ENCODE peak calls at places on chromosomes 2 and 18, in six cellular contexts. U is prostate gland, J is fibroblast of pulmonary artery, A is MV-4-11, C is left cardiac atrium, T is RCC 7860. P is an unnamed sample.

GRCh38 chr2:127778447-127778846 is 32.5 kb downstream of the WDR33 start:
- DNase-seq in J (no peak), C (no peak), T (no peak), A (no peak), U (no peak), P (no peak)

GRCh38 chr2:65017335-65017734 is 28.1 kb downstream of the SLC1A4 start:
- DNase-seq in J (no peak), T (no peak), C (no peak), U (peak; percentile 26), A (peak; percentile 91), P (no peak)

GRCh38 chr2:73837847-73838585 is 9.3 kb downstream of the STAMBP start:
- DNase-seq in A (peak; percentile 80), U (no peak), T (no peak), C (no peak), J (no peak), P (no peak)

GRCh38 chr2:241813080-241813805 is 4.2 kb downstream of the NEU4 start:
- DNase-seq in U (no peak), J (no peak), T (no peak), A (no peak), C (peak; percentile 23), P (no peak)

GRCh38 chr2:20443276-20443920 is 3.5 kb upstream of the RHOB start:
- DNase-seq in U (no peak), C (no peak), T (peak; percentile 93), J (peak; percentile 74), A (peak; percentile 40), P (no peak)

GRCh38 chr18:6751207-6751606 is 21.7 kb downstream of the ARHGAP28 start:
- DNase-seq in T (no peak), A (no peak), C (no peak), J (no peak), U (no peak), P (no peak)

GRCh38 chr18:53796042-53796729 is 428.3 kb downstream of the MBD2 start:
- DNase-seq in T (peak; percentile 78), C (no peak), A (peak; percentile 85), J (peak; percentile 92), U (no peak), P (peak; percentile 54)

GRCh38 chr2:86789687-86790133 is 1.0 kb downstream of the CD8A start:
- DNase-seq in C (no peak), J (no peak), A (no peak), U (no peak), T (no peak), P (no peak)

GRCh38 chr2:163667064-163667887 is 68.5 kb downstream of the FIGN start:
- DNase-seq in A (no peak), C (no peak), U (no peak), T (peak; percentile 93), J (peak; percentile 98), P (peak; percentile 63)

GRCh38 chr18:78499586-78499985 is 480.0 kb upstream of the SALL3 start:
- DNase-seq in T (no peak), U (no peak), J (no peak), A (no peak), C (no peak), P (no peak)

GRCh38 chr18:38033282-38033681 is 467.7 kb upstream of the CELF4 start:
- DNase-seq in T (peak; percentile 35), C (no peak), A (no peak), U (no peak), J (no peak), P (no peak)

GRCh38 chr18:39406941-39407340 is 1841.3 kb upstream of the CELF4 start:
- DNase-seq in A (no peak), U (peak; percentile 27), C (no peak), J (no peak), T (no peak), P (no peak)

GRCh38 chr18:59300676-59301285 is 17.7 kb downstream of the CPLX4 start:
- DNase-seq in T (peak; percentile 34), C (no peak), A (no peak), U (no peak), J (no peak), P (no peak)

GRCh38 chr2:60634443-60634842 is 81.0 kb upstream of the BCL11A start:
- DNase-seq in J (peak; percentile 6), C (no peak), A (no peak), U (no peak), T (no peak), P (no peak)

GRCh38 chr2:165725421-165725820 is 68.6 kb downstream of the GALNT3 start:
- DNase-seq in U (no peak), T (peak; percentile 67), J (peak; percentile 60), A (no peak), C (no peak), P (no peak)

GRCh38 chr2:19361325-19361990 is 3.0 kb upstream of the OSR1 start:
- DNase-seq in A (no peak), J (no peak), U (no peak), C (peak; percentile 58), T (no peak), P (no peak)

GRCh38 chr18:23992119-23992940 is 22.2 kb upstream of the TTC39C start:
- DNase-seq in T (no peak), J (no peak), U (peak; percentile 51), C (peak; percentile 40), A (no peak), P (no peak)

GRCh38 chr2:182784777-182785176 is 68.7 kb downstream of the DNAJC10 start:
- DNase-seq in T (peak; percentile 22), C (no peak), J (peak; percentile 63), U (no peak), A (no peak), P (no peak)

GRCh38 chr2:105732096-105732495 is 12.6 kb upstream of the NCK2 start:
- DNase-seq in A (peak; percentile 76), C (no peak), U (no peak), T (no peak), J (peak; percentile 75), P (no peak)

GRCh38 chr2:234271342-234271741 is 220.8 kb downstream of the SPP2 start:
- DNase-seq in T (no peak), J (no peak), U (no peak), A (no peak), C (no peak), P (no peak)

GRCh38 chr2:216348909-216349308 is 23.4 kb downstream of the MARCHF4 start:
- DNase-seq in T (peak; percentile 62), J (peak; percentile 60), A (no peak), U (no peak), C (no peak), P (no peak)

GRCh38 chr2:239801404-239802100 is 223.6 kb downstream of the NDUFA10 start:
- DNase-seq in C (no peak), U (no peak), J (no peak), T (no peak), A (no peak), P (no peak)

GRCh38 chr2:129458006-129458405 is 521.5 kb upstream of the RAB6C start:
- DNase-seq in A (no peak), U (no peak), T (no peak), C (no peak), J (no peak), P (no peak)

GRCh38 chr18:76886112-76886511 is 63.8 kb downstream of the ZNF236 start:
- DNase-seq in T (no peak), C (no peak), U (no peak), A (no peak), J (no peak), P (no peak)

GRCh38 chr2:173934895-173935294 is 30.3 kb downstream of the SP3 start:
- DNase-seq in U (no peak), J (no peak), C (no peak), T (no peak), A (no peak), P (no peak)

GRCh38 chr2:117631141-117631540 is 183.3 kb upstream of the DDX18 start:
- DNase-seq in T (no peak), U (no peak), J (no peak), A (no peak), C (no peak), P (no peak)

GRCh38 chr2:1847846-1848598 is 103.7 kb upstream of the PXDN start:
- DNase-seq in C (no peak), J (no peak), T (no peak), U (no peak), A (no peak), P (no peak)

GRCh38 chr2:160464996-160465395 is 28.6 kb downstream of the RBMS1 start:
- DNase-seq in J (peak; percentile 32), T (no peak), U (no peak), C (no peak), A (no peak), P (no peak)

GRCh38 chr2:167388497-167388896 is 500.2 kb downstream of the XIRP2 start:
- DNase-seq in U (no peak), C (no peak), J (no peak), T (no peak), A (no peak), P (no peak)

GRCh38 chr2:222864296-222864695 is 3.5 kb downstream of the ACSL3 start:
- DNase-seq in T (no peak), A (no peak), U (no peak), C (no peak), J (peak; percentile 83), P (no peak)

GRCh38 chr2:222613715-222614331 is 42.1 kb downstream of the FARSB start:
- DNase-seq in C (no peak), U (no peak), J (peak; percentile 77), A (peak; percentile 27), T (peak; percentile 39), P (no peak)

GRCh38 chr18:48948112-48949050 is 2.4 kb downstream of the SMAD7 start:
- DNase-seq in U (peak; percentile 75), J (peak; percentile 74), T (peak; percentile 70), C (peak; percentile 71), A (no peak), P (peak; percentile 65)

GRCh38 chr2:37737507-37737906 is 66.1 kb upstream of the CDC42EP3 start:
- DNase-seq in C (no peak), U (no peak), T (no peak), A (no peak), J (peak; percentile 55), P (no peak)

GRCh38 chr2:221943078-221943810 is 355.6 kb downstream of the PAX3 start:
- DNase-seq in U (peak; percentile 65), C (no peak), A (no peak), T (peak; percentile 17), J (peak; percentile 45), P (no peak)

GRCh38 chr2:225894240-225894980 is 494.9 kb downstream of the NYAP2 start:
- DNase-seq in T (peak; percentile 81), U (no peak), J (peak; percentile 76), A (no peak), C (no peak), P (peak; percentile 15)